ENCODE peak calls at places on chromosomes 5 and 9, in six cellular contexts. T is hippocampal formation; E is HS-27A; L is A172; S is DND-41; N is stimulated activated CD8-positive, alpha-beta memory T cell treated with anti-CD3 and anti-CD28 coated beads, Interleukin-15, amount 100 ng/mL, for 24 hours. R is an unnamed sample.

GRCh38 chr5:142800776-142801494 is 30.8 kb downstream of the ARHGAP26 start:
- DNase-seq in E (no peak), L (no peak), T (no peak), N (no peak), S (peak; percentile 87), R (no peak)

GRCh38 chr5:166708271-166708670 is 1583.2 kb upstream of the WWC1 start:
- DNase-seq in L (no peak), E (no peak), N (no peak), T (no peak), S (no peak), R (no peak)

GRCh38 chr9:135602789-135603481 is 36.4 kb downstream of the GLT6D1 start:
- DNase-seq in E (no peak), T (no peak), L (peak; percentile 19), S (peak; percentile 53), N (peak; percentile 39), R (peak; percentile 16)

GRCh38 chr9:117782931-117783788 is 79.0 kb downstream of the TLR4 start:
- DNase-seq in L (peak; percentile 76), T (peak; percentile 95), S (peak; percentile 66), N (no peak), E (peak; percentile 51), R (peak; percentile 66)

GRCh38 chr9:120713257-120714087 is 798 bp downstream of the MEGF9 start:
- DNase-seq in S (peak; percentile 13), N (no peak), L (no peak), E (no peak), T (no peak), R (no peak)

GRCh38 chr9:125410522-125410894 is 148.9 kb downstream of the GAPVD1 start:
- DNase-seq in L (no peak), S (no peak), T (no peak), N (no peak), E (no peak), R (no peak)

GRCh38 chr9:20481437-20481836 is 140.9 kb downstream of the MLLT3 start:
- DNase-seq in E (no peak), T (no peak), N (no peak), L (no peak), S (no peak), R (no peak)

GRCh38 chr5:78320461-78320860 is 26.0 kb upstream of the AP3B1 start:
- DNase-seq in S (no peak), T (peak; percentile 13), N (no peak), E (no peak), L (no peak), R (no peak)

GRCh38 chr5:156155638-156156037 is 171.3 kb upstream of the SGCD start:
- DNase-seq in S (no peak), N (no peak), T (no peak), E (no peak), L (no peak), R (no peak)

GRCh38 chr5:148457183-148457620 is 73.4 kb downstream of the FBXO38 start:
- DNase-seq in S (peak; percentile 29), E (no peak), N (no peak), T (no peak), L (no peak), R (no peak)

GRCh38 chr5:79378510-79379186 is 135.3 kb downstream of the HOMER1 start:
- DNase-seq in E (no peak), L (no peak), S (no peak), T (no peak), N (no peak), R (no peak)

GRCh38 chr5:173547579-173547978 is 68.9 kb downstream of the BOD1 start:
- DNase-seq in T (no peak), E (no peak), N (no peak), S (no peak), L (peak; percentile 18), R (peak; percentile 11)

GRCh38 chr5:53031695-53032096 is 42.5 kb downstream of the ITGA2 start:
- DNase-seq in L (peak; percentile 92), S (peak; percentile 70), E (no peak), N (no peak), T (no peak), R (no peak)

GRCh38 chr9:128863647-128864046 is 18.1 kb downstream of the KYAT1 start:
- DNase-seq in L (peak; percentile 66), N (peak; percentile 84), S (peak; percentile 79), T (no peak), E (no peak), R (peak; percentile 44)

GRCh38 chr5:156431956-156432829 is 105.2 kb downstream of the SGCD start:
- DNase-seq in T (no peak), N (no peak), E (no peak), L (no peak), S (no peak), R (no peak)

GRCh38 chr9:131668057-131668438 is 71.8 kb downstream of the RAPGEF1 start:
- DNase-seq in S (no peak), L (no peak), E (no peak), N (no peak), T (no peak), R (no peak)

GRCh38 chr9:35232867-35233544 is 71.2 kb downstream of the UNC13B start:
- DNase-seq in N (no peak), T (no peak), S (no peak), E (no peak), L (no peak), R (no peak)

GRCh38 chr5:1512541-1513291 is 11.0 kb downstream of the LPCAT1 start:
- DNase-seq in S (peak; percentile 3), L (no peak), N (no peak), E (no peak), T (no peak), R (no peak)

GRCh38 chr5:141211-141610 is 49.2 kb downstream of the PLEKHG4B start:
- DNase-seq in S (no peak), N (no peak), E (no peak), L (no peak), T (no peak), R (no peak)

GRCh38 chr9:112558978-112559377 is 72.4 kb downstream of the KIAA1958 start:
- DNase-seq in L (no peak), E (no peak), S (no peak), T (no peak), N (no peak), R (no peak)

GRCh38 chr9:134066546-134066922 is 1.3 kb downstream of the BRD3 start:
- DNase-seq in S (peak; percentile 26), E (no peak), N (no peak), T (no peak), L (peak; percentile 14), R (no peak)

GRCh38 chr5:142545653-142546322 is 140.1 kb downstream of the FGF1 start:
- DNase-seq in N (no peak), L (no peak), E (no peak), S (no peak), T (no peak), R (no peak)

GRCh38 chr9:14520341-14520740 is 172.9 kb downstream of the ZDHHC21 start:
- DNase-seq in L (no peak), E (no peak), N (no peak), S (no peak), T (no peak), R (no peak)

GRCh38 chr5:151216781-151217180 is 7.1 kb downstream of the CCDC69 start:
- DNase-seq in S (no peak), L (no peak), T (no peak), E (no peak), N (no peak), R (no peak)

GRCh38 chr5:167755420-167755819 is 536.0 kb upstream of the WWC1 start:
- DNase-seq in N (no peak), L (no peak), E (no peak), T (no peak), S (no peak), R (no peak)

GRCh38 chr9:134404376-134405358 is 78.4 kb downstream of the RXRA start:
- DNase-seq in E (no peak), T (no peak), N (no peak), S (no peak), L (no peak), R (no peak)

GRCh38 chr5:37494756-37495155 is 115.6 kb downstream of the WDR70 start:
- DNase-seq in E (no peak), L (no peak), T (no peak), S (no peak), N (no peak), R (peak; percentile 28)

GRCh38 chr9:95506692-95507455 is 9.9 kb downstream of the PTCH1 start:
- DNase-seq in N (no peak), L (peak; percentile 37), E (peak; percentile 35), T (peak; percentile 87), S (no peak), R (no peak)

GRCh38 chr5:10994088-10994986 is 233.3 kb upstream of the DAP start:
- DNase-seq in L (no peak), N (no peak), S (no peak), T (no peak), E (no peak), R (no peak)

GRCh38 chr5:21723500-21723899 is 1129.6 kb downstream of the CDH12 start:
- DNase-seq in S (no peak), L (no peak), T (no peak), E (no peak), N (no peak), R (no peak)

GRCh38 chr5:76106149-76106548 is 23.0 kb downstream of the SV2C start:
- DNase-seq in L (no peak), S (no peak), T (no peak), E (no peak), N (no peak), R (no peak)

R was measured in T1000.